ENCODE peak calls at places on chromosomes 1 and 21, in seven cellular contexts. X, R, F, G, A, Z and E are unnamed samples.
A peak's percentile ranks its signal among the peaks of the same experiment; 100 is the strongest.

GRCh38 chr1:151529781-151530180 is 10.3 kb upstream of the TUFT1 start:
- DNase-seq in A (no peak), Z (no peak), F (no peak), R (no peak), G (no peak), X (no peak), E (no peak)

GRCh38 chr1:211892577-211892976 is 62.0 kb upstream of the LPGAT1 start:
- DNase-seq in R (no peak), Z (no peak), A (no peak), X (no peak), G (no peak), F (no peak), E (no peak)

GRCh38 chr1:203367051-203367450 is 16.1 kb upstream of the FMOD start:
- DNase-seq in A (no peak), X (no peak), F (no peak), G (no peak), R (peak; percentile 30), Z (no peak), E (no peak)

GRCh38 chr1:154925335-154926170 is 11.0 kb downstream of the PMVK start:
- DNase-seq in R (no peak), G (no peak), X (no peak), F (no peak), A (peak; percentile 44), Z (no peak), E (no peak)

GRCh38 chr21:33266050-33266783 is at the start of gene IL10RB:
- DNase-seq in R (peak; percentile 73), Z (no peak), G (peak; percentile 71), F (peak; percentile 25), X (peak; percentile 52), A (peak; percentile 56), E (peak; percentile 92)

GRCh38 chr21:42681296-42682206 is 28.1 kb downstream of the PDE9A start:
- DNase-seq in R (no peak), G (no peak), Z (no peak), A (no peak), X (no peak), F (no peak), E (no peak)

GRCh38 chr1:27408151-27408550 is 15.7 kb downstream of the GPR3 start:
- DNase-seq in X (peak; percentile 49), F (peak; percentile 61), A (no peak), Z (no peak), R (no peak), G (no peak), E (no peak)

GRCh38 chr1:113192242-113192641 is 119.2 kb downstream of the LRIG2 start:
- DNase-seq in F (no peak), A (no peak), R (no peak), G (no peak), Z (no peak), X (no peak), E (no peak)

GRCh38 chr1:61334718-61335589 is 252.6 kb downstream of the NFIA start:
- DNase-seq in R (no peak), F (no peak), X (peak; percentile 19), Z (no peak), G (no peak), A (no peak), E (no peak)

GRCh38 chr21:15514073-15514946 is 215.5 kb upstream of the USP25 start:
- DNase-seq in G (no peak), R (no peak), X (no peak), F (no peak), Z (no peak), A (no peak), E (peak; percentile 52)

GRCh38 chr1:61005572-61006386 is 76.6 kb upstream of the NFIA start:
- DNase-seq in F (no peak), Z (no peak), X (no peak), A (no peak), R (no peak), G (peak; percentile 64), E (no peak)

GRCh38 chr1:85321237-85321964 is 45.0 kb upstream of the BCL10 start:
- DNase-seq in X (peak; percentile 81), F (peak; percentile 79), G (no peak), Z (no peak), R (no peak), A (peak; percentile 85), E (no peak)

GRCh38 chr1:24709748-24710416 is 35.4 kb upstream of the CLIC4 start:
- DNase-seq in A (no peak), F (no peak), X (peak; percentile 33), G (no peak), Z (no peak), R (no peak), E (no peak)

GRCh38 chr1:29823536-29823935 is 587.2 kb downstream of the PTPRU start:
- DNase-seq in Z (no peak), X (no peak), F (no peak), G (no peak), A (no peak), R (no peak), E (no peak)

GRCh38 chr1:64955093-64956066 is 11.0 kb downstream of the JAK1 start:
- DNase-seq in G (no peak), A (no peak), F (no peak), X (no peak), Z (no peak), R (peak; percentile 22), E (no peak)

GRCh38 chr21:40936151-40936550 is 89.2 kb upstream of the DSCAM start:
- DNase-seq in Z (no peak), G (no peak), X (no peak), F (no peak), A (peak; percentile 13), R (no peak), E (no peak)

GRCh38 chr1:24955161-24955560 is 25.1 kb upstream of the RUNX3 start:
- DNase-seq in X (peak; percentile 62), A (peak; percentile 89), F (peak; percentile 74), R (no peak), G (no peak), Z (peak; percentile 55), E (peak; percentile 66)

GRCh38 chr1:96521994-96522760 is 199.4 kb upstream of the PTBP2 start:
- DNase-seq in G (no peak), A (peak; percentile 54), X (peak; percentile 87), R (no peak), F (peak; percentile 51), Z (no peak), E (no peak)

GRCh38 chr1:242004751-242005495 is 6.0 kb upstream of the MAP1LC3C start:
- DNase-seq in X (no peak), Z (no peak), G (no peak), F (peak; percentile 19), A (no peak), R (no peak), E (no peak)

GRCh38 chr1:232435746-232436145 is 194.2 kb downstream of the SIPA1L2 start:
- DNase-seq in A (no peak), Z (no peak), R (no peak), F (peak; percentile 66), X (peak; percentile 50), G (no peak), E (no peak)

GRCh38 chr1:245715970-245716369 is 561.2 kb downstream of the KIF26B start:
- DNase-seq in F (peak; percentile 98), Z (peak; percentile 75), A (peak; percentile 98), X (peak; percentile 95), G (no peak), R (no peak), E (no peak)

GRCh38 chr21:35059742-35060141 is 10.6 kb upstream of the RUNX1 start:
- DNase-seq in A (peak; percentile 59), X (peak; percentile 32), F (peak; percentile 72), G (no peak), R (no peak), Z (peak; percentile 38), E (no peak)

GRCh38 chr21:37712204-37712934 is 203.9 kb downstream of the KCNJ6 start:
- DNase-seq in G (peak; percentile 75), Z (peak; percentile 37), A (peak; percentile 57), R (peak; percentile 47), F (peak; percentile 37), X (peak; percentile 85), E (peak; percentile 75)

GRCh38 chr21:41633627-41634026 is 125.7 kb upstream of the TMPRSS2 start:
- DNase-seq in A (no peak), G (no peak), Z (no peak), R (no peak), X (no peak), F (no peak), E (no peak)

GRCh38 chr1:156648496-156648895 is 6.6 kb downstream of the BCAN start:
- DNase-seq in F (no peak), R (no peak), Z (no peak), G (no peak), X (no peak), A (no peak), E (no peak)
- TF ChIP-seq CTCF in F (no peak), R (no peak), Z (no peak), G (no peak), X (no peak), A (no peak), E (no peak)

DNA sequence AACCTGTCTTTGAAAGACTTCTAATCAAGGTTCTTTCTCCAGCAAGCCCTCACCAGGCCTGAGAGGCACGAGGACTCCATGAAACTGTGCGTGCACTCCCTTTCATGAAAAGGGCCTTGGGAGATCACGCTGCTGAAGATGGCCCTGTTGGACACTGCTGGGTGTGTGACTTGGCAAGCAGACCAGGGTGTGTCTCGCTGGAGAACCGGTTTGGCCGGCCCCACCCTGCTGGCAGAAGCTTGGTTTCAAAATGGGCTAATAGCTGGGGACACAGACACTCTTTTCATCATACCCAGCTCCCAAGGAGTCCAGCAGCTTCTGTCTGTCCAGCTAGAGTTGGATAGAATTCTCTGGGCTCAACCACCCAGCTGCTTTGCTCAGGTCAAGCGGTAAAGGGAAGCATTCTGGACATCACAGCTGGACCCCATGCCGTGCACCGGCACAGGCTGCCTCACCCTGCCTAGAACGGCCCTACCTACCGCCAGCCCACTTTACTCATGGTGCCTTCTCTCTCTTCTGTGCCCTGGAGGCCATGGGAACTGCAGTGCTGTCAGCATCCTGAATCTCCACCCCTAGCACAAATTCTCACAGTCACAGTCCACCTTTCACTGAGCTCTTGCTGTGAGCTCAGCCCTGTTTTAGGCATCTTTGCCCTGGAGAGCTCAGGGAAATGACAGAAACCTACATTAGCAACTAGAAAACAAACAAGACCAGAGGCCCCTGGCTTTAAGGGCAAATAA is 24.6 kb downstream of the PKP1 start:
- DNase-seq in Z (no peak), F (no peak), A (peak; percentile 81), R (peak; percentile 86), X (no peak), G (no peak), E (no peak)
- TF ChIP-seq CTCF in Z (no peak), F (no peak), A (no peak), R (no peak), X (no peak), G (no peak), E (no peak)

GRCh38 chr1:28580706-28581530 is 11.1 kb upstream of the RAB42 start:
- DNase-seq in A (peak; percentile 34), G (peak; percentile 37), X (peak; percentile 57), F (peak; percentile 29), R (peak; percentile 31), Z (no peak), E (peak; percentile 65)
- TF ChIP-seq CTCF in A (no peak), G (no peak), X (no peak), F (no peak), R (no peak), Z (peak; percentile 17), E (peak; percentile 31)

DNA sequence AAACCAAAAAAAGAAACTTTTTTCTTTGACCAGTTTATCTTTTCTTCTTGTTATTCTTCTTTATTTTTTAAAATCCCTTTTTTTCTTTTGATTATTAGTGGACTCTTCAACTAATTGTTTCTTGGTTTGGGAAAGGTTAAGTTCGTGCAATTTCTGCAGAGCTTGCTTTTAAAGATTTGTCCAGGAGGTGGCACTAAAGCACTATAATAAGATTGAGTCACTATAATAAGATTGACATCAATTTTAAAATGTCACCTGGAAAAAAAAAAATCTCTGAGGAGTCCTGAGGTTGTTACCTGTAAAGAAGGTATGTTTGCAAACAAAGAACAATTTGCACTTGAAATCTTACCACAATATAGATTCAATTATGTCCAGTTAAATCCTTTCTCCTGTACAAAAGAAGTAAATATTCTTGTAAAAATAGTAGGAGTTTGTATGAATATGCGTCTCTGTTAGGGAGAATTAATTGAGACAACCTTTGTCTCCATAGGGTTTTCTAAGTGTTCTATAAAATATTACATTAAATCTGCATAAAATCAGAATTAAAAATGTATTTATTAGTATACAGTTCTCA is 166.7 kb downstream of the ADGRL4 start:
- DNase-seq in F (no peak), G (peak; percentile 16), A (peak; percentile 20), R (peak; percentile 13), X (peak; percentile 81), Z (no peak), E (peak; percentile 48)
- TF ChIP-seq CTCF in F (peak; percentile 73), G (peak; percentile 38), A (peak; percentile 47), R (no peak), X (peak; percentile 56), Z (peak; percentile 45), E (peak; percentile 43)